ENCODE peak calls at places on chromosome 1, in nine cellular contexts. F is bronchial epithelial cell, X is cardiac muscle cell, V is B cell, Q is foreskin fibroblast, W is BJ, Z is nephron progenitor cell, S is HFFc6, P is PC-3. O is an unnamed sample.

GRCh38 chr1:165367375-165367993 is 11.0 kb upstream of the LMX1A start:
- DNase-seq in V (peak; percentile 80), Z (peak; percentile 93), W (no peak), X (peak; percentile 83), S (peak; percentile 47), Q (peak; percentile 76), F (peak; percentile 67), P (peak; percentile 94), O (peak; percentile 80)

GRCh38 chr1:177190308-177190970 is 19.7 kb downstream of the BRINP2 start:
- DNase-seq in P (no peak), S (no peak), W (no peak), Z (no peak), X (no peak), F (no peak), Q (peak; percentile 44), V (no peak), O (no peak)

GRCh38 chr1:203691454-203691853 is 64.8 kb downstream of the ATP2B4 start:
- DNase-seq in W (no peak), V (no peak), Q (no peak), P (no peak), S (no peak), X (no peak), F (no peak), Z (no peak), O (no peak)

GRCh38 chr1:1132042-1132927 is 16.4 kb upstream of the C1orf159 start:
- DNase-seq in Z (no peak), P (peak; percentile 38), W (no peak), V (no peak), X (no peak), S (no peak), Q (no peak), F (no peak), O (no peak)

GRCh38 chr1:183245366-183245765 is 59.3 kb downstream of the LAMC2 start:
- DNase-seq in W (no peak), P (no peak), Z (no peak), Q (no peak), S (no peak), V (no peak), F (no peak), X (no peak), O (no peak)

GRCh38 chr1:16050328-16050727 is 6.7 kb downstream of the CLCNKB start:
- DNase-seq in W (no peak), F (no peak), S (no peak), V (no peak), Z (no peak), X (no peak), Q (no peak), P (no peak), O (no peak)

GRCh38 chr1:90434460-90434859 is 282.6 kb downstream of the BARHL2 start:
- DNase-seq in F (peak; percentile 7), Q (no peak), W (no peak), V (no peak), Z (no peak), P (peak; percentile 19), S (no peak), X (peak; percentile 36), O (no peak)

GRCh38 chr1:207027921-207028320 is 4.6 kb downstream of the C1orf116 start:
- DNase-seq in Q (no peak), W (no peak), V (no peak), P (peak; percentile 40), Z (no peak), F (peak; percentile 29), S (no peak), X (no peak), O (no peak)

GRCh38 chr1:76949503-76949902 is 82.2 kb downstream of the ST6GALNAC5 start:
- DNase-seq in F (peak; percentile 52), V (no peak), P (peak; percentile 71), Q (peak; percentile 89), Z (no peak), S (peak; percentile 83), X (no peak), W (no peak), O (no peak)

GRCh38 chr1:53321366-53321765 is 6.5 kb downstream of the LRP8 start:
- DNase-seq in S (no peak), W (no peak), V (no peak), P (no peak), Z (peak; percentile 63), X (peak; percentile 66), F (no peak), Q (no peak), O (no peak)

GRCh38 chr1:43617668-43618067 is 32.3 kb upstream of the KDM4A start:
- DNase-seq in X (no peak), F (no peak), V (no peak), P (no peak), S (no peak), Q (no peak), W (no peak), Z (no peak), O (no peak)

GRCh38 chr1:163331116-163331515 is 9.4 kb downstream of the NUF2 start:
- DNase-seq in F (no peak), V (no peak), W (no peak), Q (no peak), X (no peak), P (no peak), Z (no peak), S (no peak), O (no peak)

GRCh38 chr1:236747311-236747956 is 47.7 kb upstream of the MTR start:
- DNase-seq in Q (no peak), P (no peak), W (no peak), F (no peak), Z (no peak), V (no peak), S (no peak), X (no peak), O (no peak)

GRCh38 chr1:117658676-117659075 is 52.8 kb downstream of the TENT5C start:
- DNase-seq in X (no peak), W (no peak), P (no peak), V (no peak), Q (no peak), F (no peak), S (no peak), Z (no peak), O (no peak)

GRCh38 chr1:167219646-167220536 is 795 bp upstream of the POU2F1 start:
- DNase-seq in P (peak; percentile 93), S (peak; percentile 12), F (peak; percentile 80), Q (peak; percentile 78), W (no peak), Z (peak; percentile 88), X (peak; percentile 92), V (peak; percentile 74), O (peak; percentile 70)

GRCh38 chr1:10615932-10616671 is 141.4 kb downstream of the PEX14 start:
- DNase-seq in V (no peak), W (no peak), F (no peak), Q (no peak), X (no peak), S (no peak), Z (no peak), P (no peak), O (no peak)

GRCh38 chr1:111448482-111448917 is 556 bp downstream of the WDR77 start:
- DNase-seq in W (no peak), Z (no peak), Q (peak; percentile 50), S (no peak), X (no peak), F (peak; percentile 53), V (peak; percentile 29), P (peak; percentile 34), O (no peak)

GRCh38 chr1:201535778-201536245 is 3.1 kb upstream of the NAV1 start:
- DNase-seq in P (no peak), V (peak; percentile 10), Q (no peak), X (no peak), S (no peak), Z (no peak), F (no peak), W (no peak), O (no peak)

GRCh38 chr1:117512728-117513321 is 93.0 kb upstream of the TENT5C start:
- DNase-seq in X (peak; percentile 21), Q (peak; percentile 42), W (no peak), P (peak; percentile 63), S (peak; percentile 23), Z (no peak), V (no peak), F (peak; percentile 29), O (no peak)

GRCh38 chr1:117120774-117121588 is 568 bp downstream of the TRIM45 start:
- DNase-seq in P (no peak), S (peak; percentile 34), W (no peak), Z (peak; percentile 6), V (no peak), F (no peak), X (no peak), Q (peak; percentile 69), O (peak; percentile 32)

GRCh38 chr1:212205843-212206242 is 79.4 kb upstream of the PPP2R5A start:
- DNase-seq in W (no peak), Z (no peak), S (no peak), P (no peak), V (no peak), X (no peak), F (no peak), Q (no peak), O (no peak)

GRCh38 chr1:152926091-152926490 is 17.7 kb downstream of the IVL start:
- DNase-seq in S (peak; percentile 51), Z (no peak), W (no peak), X (no peak), F (peak; percentile 70), Q (peak; percentile 28), P (peak; percentile 78), V (no peak), O (peak; percentile 45)
- TF ChIP-seq CTCF in S (peak; percentile 73), Z (no peak), W (peak; percentile 70), X (no peak), F (peak; percentile 76), Q (peak; percentile 13), P (peak; percentile 85), V (no peak), O (peak; percentile 73)

DNA sequence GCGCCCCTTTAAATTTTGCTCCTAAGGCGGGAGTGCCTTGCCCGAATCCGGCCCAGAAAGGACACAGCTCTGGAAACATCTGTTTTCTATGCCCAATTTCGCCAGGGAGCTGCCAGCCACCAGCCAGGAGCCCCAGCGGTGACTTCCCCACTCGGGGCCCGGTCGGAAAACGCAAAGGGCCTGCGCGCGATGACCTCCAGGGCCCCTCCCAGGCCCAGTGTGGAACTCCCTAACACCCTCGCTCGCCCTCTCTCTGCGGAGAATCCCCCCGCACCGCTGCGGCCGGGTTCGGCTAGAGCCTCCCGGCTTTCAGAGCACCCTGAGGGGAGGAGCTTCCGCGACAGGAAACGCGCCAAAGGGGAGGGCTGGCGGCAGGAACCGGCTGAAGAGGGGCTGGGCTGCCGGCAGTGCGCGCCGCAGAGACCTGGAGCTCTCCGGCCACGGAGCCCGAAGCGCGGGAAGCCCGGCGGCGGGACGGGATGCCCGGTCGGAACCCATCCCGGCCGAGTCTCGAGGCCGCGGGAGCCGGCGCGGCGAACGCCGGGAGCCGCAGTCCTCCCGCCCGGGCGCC is 505 bp downstream of the CLSPN start:
- DNase-seq in V (peak; percentile 88), Z (peak; percentile 91), Q (peak; percentile 94), W (peak; percentile 40), F (peak; percentile 77), X (peak; percentile 96), S (peak; percentile 73), P (peak; percentile 87), O (peak; percentile 96)
- TF ChIP-seq CTCF in V (no peak), Z (no peak), Q (no peak), W (peak; percentile 40), F (no peak), X (peak; percentile 23), S (peak; percentile 30), P (no peak), O (peak; percentile 16)

GRCh38 chr1:14849038-14849437 is 250.6 kb downstream of the KAZN start:
- DNase-seq in P (no peak), V (no peak), W (no peak), X (peak; percentile 5), S (no peak), Q (peak; percentile 56), Z (no peak), F (no peak), O (no peak)
- TF ChIP-seq CTCF in P (no peak), V (no peak), W (no peak), X (no peak), S (no peak), Q (no peak), Z (no peak), F (no peak), O (no peak)

GRCh38 chr1:234309598-234310459 is 63.4 kb upstream of the COA6 start:
- DNase-seq in W (no peak), F (peak; percentile 65), X (peak; percentile 83), V (peak; percentile 69), P (peak; percentile 95), Q (peak; percentile 66), Z (peak; percentile 75), S (peak; percentile 28), O (peak; percentile 86)
- TF ChIP-seq CTCF in W (peak; percentile 95), F (peak; percentile 97), X (peak; percentile 98), V (peak; percentile 84), P (peak; percentile 98), Q (peak; percentile 95), Z (peak; percentile 94), S (peak; percentile 95), O (peak; percentile 86)

O was measured in GM13976.